ENCODE peak calls at places on chromosomes 11 and 22, in nine cellular contexts. One of them, this sample, is unnamed.

GRCh38 chr11:11463397-11463796 is 110.3 kb upstream of the CSNK2A3 start:
- DNase-seq in left ventricle myocardium inferior: no peak
- DNase-seq in H9: no peak
- DNase-seq in suprapubic skin: no peak
- DNase-seq in neural crest cell: peak
- DNase-seq in K562: no peak
- DNase-seq in astrocyte of the cerebellum: no peak
- DNase-seq in AG09319: no peak
- DNase-seq in AG09309: no peak
- DNase-seq in this sample: no peak

GRCh38 chr22:37519268-37520195 is at the start of gene CARD10:
- DNase-seq in AG09319: no peak
- DNase-seq in K562: peak
- DNase-seq in H9: no peak
- DNase-seq in AG09309: no peak
- DNase-seq in neural crest cell: no peak
- DNase-seq in suprapubic skin: no peak
- DNase-seq in left ventricle myocardium inferior: peak
- DNase-seq in astrocyte of the cerebellum: no peak
- DNase-seq in this sample: no peak

GRCh38 chr11:120340529-120340928 is 4.3 kb downstream of the ARHGEF12 start:
- DNase-seq in left ventricle myocardium inferior: no peak
- DNase-seq in H9: no peak
- DNase-seq in AG09319: no peak
- DNase-seq in K562: no peak
- DNase-seq in AG09309: no peak
- DNase-seq in neural crest cell: no peak
- DNase-seq in astrocyte of the cerebellum: no peak
- DNase-seq in suprapubic skin: no peak
- DNase-seq in this sample: no peak

GRCh38 chr11:132099692-132100091 is 729.3 kb downstream of the NTM start:
- DNase-seq in H9: peak
- DNase-seq in AG09319: no peak
- DNase-seq in neural crest cell: peak
- DNase-seq in suprapubic skin: no peak
- DNase-seq in K562: peak
- DNase-seq in left ventricle myocardium inferior: peak
- DNase-seq in AG09309: no peak
- DNase-seq in astrocyte of the cerebellum: no peak
- DNase-seq in this sample: no peak

GRCh38 chr11:79973701-79974626 is 533.1 kb upstream of the TENM4 start:
- DNase-seq in AG09309: no peak
- DNase-seq in K562: no peak
- DNase-seq in H9: peak
- DNase-seq in AG09319: no peak
- DNase-seq in astrocyte of the cerebellum: no peak
- DNase-seq in neural crest cell: no peak
- DNase-seq in suprapubic skin: no peak
- DNase-seq in left ventricle myocardium inferior: no peak
- DNase-seq in this sample: no peak

GRCh38 chr11:47004595-47005033 is 68.1 kb downstream of the CSTPP1 start:
- DNase-seq in neural crest cell: no peak
- DNase-seq in left ventricle myocardium inferior: peak
- DNase-seq in H9: no peak
- DNase-seq in AG09309: peak
- DNase-seq in AG09319: peak
- DNase-seq in suprapubic skin: peak
- DNase-seq in astrocyte of the cerebellum: peak
- DNase-seq in K562: peak
- DNase-seq in this sample: no peak

GRCh38 chr22:32701021-32701420 is 100.5 kb upstream of the TIMP3 start:
- DNase-seq in neural crest cell: no peak
- DNase-seq in H9: no peak
- DNase-seq in astrocyte of the cerebellum: no peak
- DNase-seq in left ventricle myocardium inferior: no peak
- DNase-seq in K562: no peak
- DNase-seq in suprapubic skin: no peak
- DNase-seq in AG09319: no peak
- DNase-seq in AG09309: no peak
- DNase-seq in this sample: no peak

GRCh38 chr11:86219291-86220193 is 25.0 kb upstream of the EED start:
- DNase-seq in neural crest cell: no peak
- DNase-seq in AG09319: no peak
- DNase-seq in H9: no peak
- DNase-seq in left ventricle myocardium inferior: no peak
- DNase-seq in astrocyte of the cerebellum: no peak
- DNase-seq in K562: no peak
- DNase-seq in suprapubic skin: no peak
- DNase-seq in AG09309: no peak
- DNase-seq in this sample: no peak

GRCh38 chr11:96275807-96276594 is 67.0 kb downstream of the MAML2 start:
- DNase-seq in AG09319: no peak
- DNase-seq in left ventricle myocardium inferior: no peak
- DNase-seq in AG09309: no peak
- DNase-seq in suprapubic skin: no peak
- DNase-seq in H9: no peak
- DNase-seq in K562: no peak
- DNase-seq in astrocyte of the cerebellum: no peak
- DNase-seq in neural crest cell: no peak
- DNase-seq in this sample: no peak

GRCh38 chr22:17379939-17380710 is 10.9 kb downstream of the CECR2 start:
- DNase-seq in H9: no peak
- DNase-seq in AG09319: no peak
- DNase-seq in K562: no peak
- DNase-seq in neural crest cell: no peak
- DNase-seq in astrocyte of the cerebellum: no peak
- DNase-seq in left ventricle myocardium inferior: peak
- DNase-seq in suprapubic skin: no peak
- DNase-seq in AG09309: no peak
- DNase-seq in this sample: no peak

GRCh38 chr22:35363571-35364086 is 17.3 kb upstream of the HMOX1 start:
- DNase-seq in neural crest cell: no peak
- DNase-seq in AG09319: no peak
- DNase-seq in AG09309: no peak
- DNase-seq in astrocyte of the cerebellum: no peak
- DNase-seq in left ventricle myocardium inferior: no peak
- DNase-seq in K562: no peak
- DNase-seq in H9: no peak
- DNase-seq in suprapubic skin: no peak
- DNase-seq in this sample: no peak

GRCh38 chr11:9853929-9854557 is 190.2 kb downstream of the SWAP70 start:
- DNase-seq in K562: no peak
- DNase-seq in suprapubic skin: no peak
- DNase-seq in H9: no peak
- DNase-seq in left ventricle myocardium inferior: no peak
- DNase-seq in AG09319: no peak
- DNase-seq in AG09309: no peak
- DNase-seq in neural crest cell: no peak
- DNase-seq in astrocyte of the cerebellum: no peak
- DNase-seq in this sample: no peak

GRCh38 chr11:122319842-122320555 is 204.0 kb upstream of the BLID start:
- DNase-seq in left ventricle myocardium inferior: no peak
- DNase-seq in H9: no peak
- DNase-seq in neural crest cell: peak
- DNase-seq in K562: no peak
- DNase-seq in suprapubic skin: no peak
- DNase-seq in astrocyte of the cerebellum: no peak
- DNase-seq in AG09319: no peak
- DNase-seq in AG09309: no peak
- DNase-seq in this sample: no peak

GRCh38 chr22:20776624-20777405 is 2.9 kb downstream of the SERPIND1 start:
- DNase-seq in K562: no peak
- DNase-seq in suprapubic skin: no peak
- DNase-seq in astrocyte of the cerebellum: no peak
- DNase-seq in neural crest cell: no peak
- DNase-seq in AG09309: no peak
- DNase-seq in AG09319: no peak
- DNase-seq in left ventricle myocardium inferior: no peak
- DNase-seq in H9: no peak
- DNase-seq in this sample: no peak

GRCh38 chr22:20775342-20775895 is 1.5 kb downstream of the SERPIND1 start:
- DNase-seq in H9: no peak
- DNase-seq in astrocyte of the cerebellum: no peak
- DNase-seq in AG09319: no peak
- DNase-seq in K562: no peak
- DNase-seq in AG09309: no peak
- DNase-seq in neural crest cell: no peak
- DNase-seq in suprapubic skin: no peak
- DNase-seq in left ventricle myocardium inferior: no peak
- DNase-seq in this sample: no peak

GRCh38 chr22:20773793-20774212 is at the start of gene SERPIND1:
- DNase-seq in H9: no peak
- DNase-seq in left ventricle myocardium inferior: no peak
- DNase-seq in suprapubic skin: no peak
- DNase-seq in astrocyte of the cerebellum: no peak
- DNase-seq in neural crest cell: no peak
- DNase-seq in AG09319: no peak
- DNase-seq in K562: no peak
- DNase-seq in AG09309: no peak
- DNase-seq in this sample: no peak

GRCh38 chr22:20774882-20775281 is 969 bp downstream of the SERPIND1 start:
- DNase-seq in H9: no peak
- DNase-seq in suprapubic skin: no peak
- DNase-seq in astrocyte of the cerebellum: no peak
- DNase-seq in neural crest cell: no peak
- DNase-seq in left ventricle myocardium inferior: no peak
- DNase-seq in AG09309: no peak
- DNase-seq in K562: no peak
- DNase-seq in AG09319: no peak
- DNase-seq in this sample: no peak

DNA sequence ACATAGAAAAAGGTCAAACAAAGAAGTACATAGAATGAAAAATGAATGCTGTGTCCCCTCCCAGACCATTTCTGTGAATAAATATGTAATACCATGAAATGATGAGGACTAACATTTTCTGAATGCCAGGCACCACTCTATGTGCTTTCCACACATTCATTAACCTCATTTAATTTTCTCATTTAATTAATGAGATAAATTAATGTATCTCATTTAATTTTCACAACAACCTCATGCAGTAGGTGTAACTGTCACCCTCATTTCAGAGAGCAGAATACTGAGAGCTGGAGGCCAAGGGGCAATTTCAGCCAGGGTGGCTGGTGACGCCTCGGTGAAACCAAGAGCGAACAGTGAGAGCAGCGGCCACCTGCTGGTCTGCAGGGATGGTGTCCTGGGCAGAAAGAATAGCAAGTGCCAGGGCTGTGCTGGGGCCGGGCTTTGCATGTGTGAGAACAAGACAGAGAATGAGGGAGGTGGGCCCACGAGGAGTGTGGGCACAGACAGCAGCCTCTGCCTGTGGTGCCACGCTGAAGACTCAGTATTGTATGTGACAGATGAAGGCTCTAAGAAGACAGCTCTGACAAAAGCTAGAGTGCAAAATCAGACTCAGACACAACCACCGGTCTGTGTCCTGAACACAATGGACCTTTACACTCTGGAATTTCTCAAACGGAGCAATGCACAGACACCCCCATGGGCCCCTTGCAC is 1.8 kb upstream of the SERPIND1 start:
- DNase-seq in left ventricle myocardium inferior: no peak
- DNase-seq in K562: no peak
- DNase-seq in astrocyte of the cerebellum: no peak
- DNase-seq in H9: no peak
- DNase-seq in AG09319: no peak
- DNase-seq in suprapubic skin: no peak
- DNase-seq in neural crest cell: peak
- DNase-seq in AG09309: no peak
- DNase-seq in this sample: no peak
- TF ChIP-seq CTCF in left ventricle myocardium inferior: no peak
- TF ChIP-seq CTCF in K562: peak
- TF ChIP-seq CTCF in astrocyte of the cerebellum: peak
- TF ChIP-seq CTCF in H9: peak
- TF ChIP-seq CTCF in AG09319: no peak
- TF ChIP-seq CTCF in suprapubic skin: no peak
- TF ChIP-seq CTCF in neural crest cell: peak
- TF ChIP-seq CTCF in AG09309: no peak
- TF ChIP-seq CTCF in this sample: peak

DNA sequence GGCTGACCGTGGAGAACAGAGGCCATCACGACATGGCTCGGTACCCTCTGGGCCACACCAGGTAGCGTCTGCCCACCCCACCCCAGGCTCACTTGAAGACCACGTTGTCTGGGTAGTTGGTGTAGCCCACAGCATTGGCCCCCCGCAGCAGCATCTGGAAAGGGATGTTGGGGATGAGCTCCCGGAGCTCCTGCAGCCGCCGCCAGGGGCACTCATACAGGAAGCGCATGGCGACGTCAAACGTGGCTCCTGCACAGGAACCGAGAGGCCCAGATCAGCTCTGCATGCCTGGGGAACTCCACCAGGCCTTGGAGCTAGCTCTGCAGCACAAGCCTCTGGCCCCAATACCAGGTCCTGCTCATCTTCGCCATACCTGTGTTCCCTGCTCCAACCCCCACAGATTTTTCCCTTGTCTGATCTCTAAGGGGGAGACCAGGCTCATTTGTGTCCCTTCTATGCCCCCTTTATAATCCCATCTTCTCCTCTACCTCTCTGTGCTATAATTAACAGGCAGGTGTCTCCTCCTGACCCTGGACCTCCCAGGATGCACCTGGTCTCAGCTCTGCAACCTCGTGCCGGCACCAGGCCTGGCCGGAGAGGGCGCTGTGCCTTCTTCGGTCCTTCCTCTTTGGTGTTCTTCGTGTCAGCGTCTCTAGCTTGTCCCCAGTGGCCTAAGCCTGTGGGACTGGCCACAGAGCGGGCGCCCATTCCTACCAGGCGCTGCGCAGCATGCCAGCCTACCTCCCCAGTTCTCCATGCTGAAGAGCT is 5.0 kb upstream of the LRFN4 start:
- DNase-seq in left ventricle myocardium inferior: no peak
- DNase-seq in astrocyte of the cerebellum: no peak
- DNase-seq in AG09319: no peak
- DNase-seq in suprapubic skin: no peak
- DNase-seq in AG09309: no peak
- DNase-seq in H9: peak
- DNase-seq in K562: peak
- DNase-seq in neural crest cell: no peak
- DNase-seq in this sample: no peak
- TF ChIP-seq CTCF in left ventricle myocardium inferior: no peak
- TF ChIP-seq CTCF in astrocyte of the cerebellum: no peak
- TF ChIP-seq CTCF in AG09319: no peak
- TF ChIP-seq CTCF in suprapubic skin: no peak
- TF ChIP-seq CTCF in AG09309: no peak
- TF ChIP-seq CTCF in H9: peak
- TF ChIP-seq CTCF in K562: peak
- TF ChIP-seq CTCF in neural crest cell: peak
- TF ChIP-seq CTCF in this sample: peak

GRCh38 chr11:102683277-102683676 is 22.3 kb downstream of the MMP27 start:
- DNase-seq in astrocyte of the cerebellum: no peak
- DNase-seq in suprapubic skin: no peak
- DNase-seq in AG09309: no peak
- DNase-seq in neural crest cell: no peak
- DNase-seq in H9: peak
- DNase-seq in K562: no peak
- DNase-seq in left ventricle myocardium inferior: no peak
- DNase-seq in AG09319: no peak
- DNase-seq in this sample: no peak
- TF ChIP-seq CTCF in astrocyte of the cerebellum: no peak
- TF ChIP-seq CTCF in suprapubic skin: no peak
- TF ChIP-seq CTCF in AG09309: no peak
- TF ChIP-seq CTCF in neural crest cell: no peak
- TF ChIP-seq CTCF in H9: peak
- TF ChIP-seq CTCF in K562: no peak
- TF ChIP-seq CTCF in left ventricle myocardium inferior: no peak
- TF ChIP-seq CTCF in AG09319: no peak
- TF ChIP-seq CTCF in this sample: peak

GRCh38 chr11:1825039-1825740 is 9.6 kb upstream of the SYT8 start:
- DNase-seq in AG09309: no peak
- DNase-seq in suprapubic skin: peak
- DNase-seq in K562: peak
- DNase-seq in AG09319: no peak
- DNase-seq in neural crest cell: peak
- DNase-seq in left ventricle myocardium inferior: peak
- DNase-seq in astrocyte of the cerebellum: no peak
- DNase-seq in H9: peak
- DNase-seq in this sample: no peak
- TF ChIP-seq CTCF in AG09309: no peak
- TF ChIP-seq CTCF in suprapubic skin: no peak
- TF ChIP-seq CTCF in K562: peak
- TF ChIP-seq CTCF in AG09319: no peak
- TF ChIP-seq CTCF in neural crest cell: peak
- TF ChIP-seq CTCF in left ventricle myocardium inferior: peak
- TF ChIP-seq CTCF in astrocyte of the cerebellum: peak
- TF ChIP-seq CTCF in H9: peak
- TF ChIP-seq CTCF in this sample: no peak